ENCODE peak calls at places on chromosomes 3 and 15, in eight cellular contexts. One of them, this sample, is unnamed.

GRCh38 chr15:99438222-99438592 is 127.6 kb upstream of the MEF2A start:
- DNase-seq in foreskin fibroblast: no peak
- DNase-seq in activated effector memory CD4-positive, alpha-beta T cell treated with Interleukin-2 at 50 U/mL for 16 hours: no peak
- DNase-seq in LHCN-M2: no peak
- DNase-seq in HT1080: no peak
- DNase-seq in putamen: no peak
- DNase-seq in posterior vena cava: peak
- DNase-seq in RWPE1: no peak
- DNase-seq in this sample: no peak

GRCh38 chr15:69750253-69750652 is 297.6 kb downstream of the RPLP1 start:
- DNase-seq in foreskin fibroblast: no peak
- DNase-seq in activated effector memory CD4-positive, alpha-beta T cell treated with Interleukin-2 at 50 U/mL for 16 hours: no peak
- DNase-seq in LHCN-M2: no peak
- DNase-seq in HT1080: no peak
- DNase-seq in putamen: no peak
- DNase-seq in posterior vena cava: no peak
- DNase-seq in RWPE1: no peak
- DNase-seq in this sample: no peak

GRCh38 chr3:11774296-11774877 is 72.3 kb downstream of the TAMM41 start:
- DNase-seq in foreskin fibroblast: peak
- DNase-seq in activated effector memory CD4-positive, alpha-beta T cell treated with Interleukin-2 at 50 U/mL for 16 hours: no peak
- DNase-seq in LHCN-M2: peak
- DNase-seq in HT1080: peak
- DNase-seq in putamen: no peak
- DNase-seq in posterior vena cava: no peak
- DNase-seq in RWPE1: peak
- DNase-seq in this sample: peak

GRCh38 chr15:40941078-40941527 is 12.0 kb downstream of the DLL4 start:
- DNase-seq in foreskin fibroblast: peak
- DNase-seq in activated effector memory CD4-positive, alpha-beta T cell treated with Interleukin-2 at 50 U/mL for 16 hours: no peak
- DNase-seq in LHCN-M2: no peak
- DNase-seq in HT1080: no peak
- DNase-seq in putamen: no peak
- DNase-seq in posterior vena cava: no peak
- DNase-seq in RWPE1: no peak
- DNase-seq in this sample: no peak

GRCh38 chr3:156174229-156174847 is 54.0 kb downstream of the KCNAB1 start:
- DNase-seq in foreskin fibroblast: peak
- DNase-seq in activated effector memory CD4-positive, alpha-beta T cell treated with Interleukin-2 at 50 U/mL for 16 hours: no peak
- DNase-seq in LHCN-M2: peak
- DNase-seq in HT1080: peak
- DNase-seq in putamen: peak
- DNase-seq in posterior vena cava: no peak
- DNase-seq in RWPE1: no peak
- DNase-seq in this sample: peak

GRCh38 chr15:31169558-31169957 is 68.0 kb upstream of the TRPM1 start:
- DNase-seq in foreskin fibroblast: no peak
- DNase-seq in activated effector memory CD4-positive, alpha-beta T cell treated with Interleukin-2 at 50 U/mL for 16 hours: no peak
- DNase-seq in LHCN-M2: no peak
- DNase-seq in HT1080: no peak
- DNase-seq in putamen: no peak
- DNase-seq in posterior vena cava: no peak
- DNase-seq in RWPE1: no peak
- DNase-seq in this sample: no peak

GRCh38 chr3:50532062-50532705 is 28.8 kb upstream of the CACNA2D2 start:
- DNase-seq in foreskin fibroblast: peak
- DNase-seq in activated effector memory CD4-positive, alpha-beta T cell treated with Interleukin-2 at 50 U/mL for 16 hours: no peak
- DNase-seq in LHCN-M2: no peak
- DNase-seq in HT1080: no peak
- DNase-seq in putamen: no peak
- DNase-seq in posterior vena cava: no peak
- DNase-seq in RWPE1: no peak
- DNase-seq in this sample: no peak

GRCh38 chr3:119924111-119925094 is 142.5 kb downstream of the NR1I2 start:
- DNase-seq in foreskin fibroblast: no peak
- DNase-seq in activated effector memory CD4-positive, alpha-beta T cell treated with Interleukin-2 at 50 U/mL for 16 hours: no peak
- DNase-seq in LHCN-M2: no peak
- DNase-seq in HT1080: no peak
- DNase-seq in putamen: no peak
- DNase-seq in posterior vena cava: no peak
- DNase-seq in RWPE1: no peak
- DNase-seq in this sample: no peak

GRCh38 chr3:128341659-128342395 is 124.9 kb downstream of the DNAJB8 start:
- DNase-seq in foreskin fibroblast: no peak
- DNase-seq in activated effector memory CD4-positive, alpha-beta T cell treated with Interleukin-2 at 50 U/mL for 16 hours: no peak
- DNase-seq in LHCN-M2: no peak
- DNase-seq in HT1080: no peak
- DNase-seq in putamen: no peak
- DNase-seq in posterior vena cava: peak
- DNase-seq in RWPE1: no peak
- DNase-seq in this sample: no peak